ENCODE peak calls at places on chromosome 19, in five cellular contexts. F is endodermal cell, Y is PC-9, Z is right atrium auricular region, O is body of pancreas. Q is an unnamed sample.

GRCh38 chr19:45467115-45467455 is 711 bp upstream of the FOSB start:
- DNase-seq in Y (no peak), O (no peak), F (no peak), Z (no peak), Q (no peak)

GRCh38 chr19:1523412-1524205 is at the start of gene PLK5:
- DNase-seq in Y (no peak), F (peak; percentile 73), Z (no peak), O (no peak), Q (no peak)

GRCh38 chr19:18470153-18470552 is 32.2 kb upstream of the ISYNA1 start:
- DNase-seq in Y (no peak), Z (no peak), F (peak; percentile 91), O (no peak), Q (no peak)

GRCh38 chr19:51600940-51601575 is 29.1 kb downstream of the SIGLEC5 start:
- DNase-seq in F (no peak), Z (no peak), O (no peak), Y (no peak), Q (no peak)

GRCh38 chr19:36851898-36852297 is 1.2 kb downstream of the ZNF345 start:
- DNase-seq in F (no peak), Z (no peak), O (no peak), Y (no peak), Q (no peak)

GRCh38 chr19:12788682-12789097 is 2.6 kb upstream of the JUNB start:
- DNase-seq in Y (peak; percentile 80), Z (peak; percentile 88), F (peak; percentile 77), O (peak; percentile 89), Q (peak; percentile 69)

GRCh38 chr19:3648037-3648905 is 21.7 kb upstream of the CACTIN start:
- DNase-seq in Z (no peak), Y (no peak), F (no peak), O (no peak), Q (no peak)

GRCh38 chr19:33195711-33196347 is 1.7 kb downstream of the LRP3 start:
- DNase-seq in Z (no peak), Y (no peak), O (no peak), F (no peak), Q (no peak)

GRCh38 chr19:38642176-38642575 is 5.3 kb upstream of the ACTN4 start:
- DNase-seq in Y (no peak), O (no peak), F (peak; percentile 56), Z (no peak), Q (no peak)

GRCh38 chr19:18002347-18002850 is 5.6 kb upstream of the ARRDC2 start:
- DNase-seq in F (no peak), O (no peak), Y (no peak), Z (no peak), Q (peak; percentile 74)

GRCh38 chr19:30752876-30753275 is 380.7 kb downstream of the ZNF536 start:
- DNase-seq in Z (no peak), F (no peak), Y (no peak), O (no peak), Q (no peak)

GRCh38 chr19:47430041-47430802 is 10.9 kb upstream of the MEIS3 start:
- DNase-seq in Y (peak; percentile 34), F (peak; percentile 88), Z (no peak), O (peak; percentile 51), Q (peak; percentile 82)

GRCh38 chr19:6828698-6829633 is 56.5 kb downstream of the VAV1 start:
- DNase-seq in Y (peak; percentile 88), O (peak; percentile 7), F (peak; percentile 97), Z (no peak), Q (no peak)

GRCh38 chr19:36008336-36008978 is at the start of gene SYNE4:
- DNase-seq in F (peak; percentile 95), O (peak; percentile 83), Z (no peak), Y (peak; percentile 87), Q (peak; percentile 67)

GRCh38 chr19:4556574-4557185 is 2.8 kb downstream of the SEMA6B start:
- DNase-seq in F (peak; percentile 96), Z (no peak), Y (no peak), O (no peak), Q (no peak)

GRCh38 chr19:16406356-16406755 is 65.4 kb downstream of the EPS15L1 start:
- DNase-seq in F (no peak), Z (no peak), Y (no peak), O (no peak), Q (no peak)

GRCh38 chr19:39145180-39145953 is 19.8 kb downstream of the PAK4 start:
- DNase-seq in O (peak; percentile 63), F (no peak), Y (no peak), Z (no peak), Q (no peak)

GRCh38 chr19:22634450-22634827 is 315 bp downstream of the ZNF492 start:
- DNase-seq in O (no peak), Y (no peak), F (no peak), Z (no peak), Q (no peak)

DNA sequence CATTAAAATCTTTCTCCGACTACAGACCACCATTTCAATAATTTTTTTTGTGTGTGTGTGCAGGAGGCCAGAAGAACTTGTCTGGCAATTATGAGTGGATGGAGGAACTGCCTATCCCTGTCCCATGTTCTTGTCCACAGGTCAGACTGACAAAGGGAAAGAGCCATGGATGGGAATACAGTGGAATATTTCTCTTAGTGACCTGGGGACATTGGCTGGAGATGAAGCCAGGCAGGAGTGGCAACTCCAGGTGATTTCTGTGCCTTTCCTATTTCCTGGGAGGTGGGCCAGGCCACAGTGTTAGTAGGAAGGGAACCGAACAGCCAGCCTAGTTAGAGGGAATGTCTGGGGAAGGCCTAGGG is 3.7 kb downstream of the PSG9 start:
- DNase-seq in Y (peak; percentile 49), Z (no peak), F (no peak), O (no peak), Q (no peak)
- H3K27ac ChIP-seq in Y (peak overlapping the region; percentile 99), Z (no peak overlapping the region), F (no peak overlapping the region), O (no peak overlapping the region), Q (no peak overlapping the region)

DNA sequence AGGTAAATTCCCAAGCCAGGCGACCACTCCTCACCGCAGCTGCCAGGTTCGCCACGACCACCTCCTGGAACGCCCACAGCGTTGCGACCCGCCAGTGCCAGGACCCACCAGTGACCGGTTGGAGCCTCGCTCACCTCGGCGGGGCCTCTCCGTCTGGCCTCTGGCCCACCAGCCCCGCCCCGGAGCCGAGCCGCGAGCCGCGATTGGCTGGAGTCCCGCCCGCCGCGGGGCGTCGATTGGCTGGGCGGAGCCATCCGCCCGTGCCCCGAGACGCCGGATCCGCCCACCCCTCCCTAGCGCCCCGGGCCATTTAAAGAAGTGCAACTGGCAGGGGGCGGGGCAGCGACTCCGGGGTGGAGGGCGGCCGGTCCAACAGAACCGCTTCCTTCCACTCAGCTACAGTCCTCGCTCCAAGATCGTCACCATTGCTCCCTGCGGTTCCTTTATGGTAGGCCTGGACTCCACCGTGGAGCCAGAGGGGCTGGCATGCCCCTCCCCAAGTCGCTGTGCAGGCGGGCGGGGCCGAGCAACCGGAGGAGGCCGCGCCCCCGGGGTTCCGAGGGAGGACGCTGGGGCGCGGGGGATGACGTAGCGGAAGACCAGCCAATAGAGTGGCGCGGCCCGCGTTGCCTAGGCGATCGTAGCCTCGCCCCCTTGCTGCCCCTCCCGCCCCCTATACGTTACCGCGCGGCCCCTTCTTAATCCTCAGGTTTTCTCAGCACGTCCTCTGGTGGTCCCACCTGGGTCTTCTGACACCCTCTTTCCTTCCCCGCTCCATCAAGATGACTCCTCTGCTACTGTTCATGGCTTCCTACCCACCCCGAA is at the start of gene SERTAD3:
- DNase-seq in O (peak; percentile 99), Y (peak; percentile 98), F (peak; percentile 99), Z (peak; percentile 98), Q (peak; percentile 98)
- TF ChIP-seq CTCF in O (peak; percentile 14), Y (no peak), F (peak; percentile 45), Z (peak; percentile 47), Q (peak; percentile 13)

GRCh38 chr19:11166281-11167142 is 10.9 kb upstream of the SPC24 start:
- DNase-seq in O (no peak), F (no peak), Y (no peak), Z (peak; percentile 77), Q (no peak)
- H3K27ac ChIP-seq in O (no peak overlapping the region), F (no peak overlapping the region), Y (no peak overlapping the region), Z (peak overlapping the region; percentile 80), Q (peak overlapping the region; percentile 56)

DNA sequence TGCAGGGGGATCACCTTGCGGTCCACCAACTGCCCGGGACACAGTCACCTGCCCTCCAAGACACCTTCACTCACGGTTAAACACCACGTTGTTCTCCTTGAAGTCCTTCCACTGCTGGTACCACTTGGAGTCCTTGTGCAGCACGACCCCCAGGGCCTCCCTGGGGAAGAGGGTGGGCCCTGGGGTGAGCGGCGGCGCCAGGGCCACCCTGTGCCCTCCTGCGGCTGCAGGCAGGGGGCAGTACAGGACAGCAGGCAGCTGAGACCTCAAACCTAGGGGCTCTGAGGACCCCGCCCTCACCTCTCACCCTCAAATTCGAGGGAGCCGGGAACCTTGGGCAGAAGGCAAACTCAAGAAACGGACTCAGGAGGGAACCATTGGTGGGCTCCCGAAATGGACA is 7.5 kb upstream of the CTXN1 start:
- DNase-seq in O (no peak), Z (no peak), F (no peak), Y (no peak), Q (no peak)
- TF ChIP-seq CTCF in O (no peak), Z (no peak), F (peak; percentile 70), Y (peak; percentile 60), Q (no peak)

GRCh38 chr19:14391156-14391821 is 10.0 kb downstream of the ADGRE5 start:
- DNase-seq in O (no peak), Z (no peak), F (no peak), Y (no peak), Q (no peak)
- H3K27ac ChIP-seq in O (no peak overlapping the region), Z (no peak overlapping the region), F (no peak overlapping the region), Y (no peak overlapping the region), Q (no peak overlapping the region)

DNA sequence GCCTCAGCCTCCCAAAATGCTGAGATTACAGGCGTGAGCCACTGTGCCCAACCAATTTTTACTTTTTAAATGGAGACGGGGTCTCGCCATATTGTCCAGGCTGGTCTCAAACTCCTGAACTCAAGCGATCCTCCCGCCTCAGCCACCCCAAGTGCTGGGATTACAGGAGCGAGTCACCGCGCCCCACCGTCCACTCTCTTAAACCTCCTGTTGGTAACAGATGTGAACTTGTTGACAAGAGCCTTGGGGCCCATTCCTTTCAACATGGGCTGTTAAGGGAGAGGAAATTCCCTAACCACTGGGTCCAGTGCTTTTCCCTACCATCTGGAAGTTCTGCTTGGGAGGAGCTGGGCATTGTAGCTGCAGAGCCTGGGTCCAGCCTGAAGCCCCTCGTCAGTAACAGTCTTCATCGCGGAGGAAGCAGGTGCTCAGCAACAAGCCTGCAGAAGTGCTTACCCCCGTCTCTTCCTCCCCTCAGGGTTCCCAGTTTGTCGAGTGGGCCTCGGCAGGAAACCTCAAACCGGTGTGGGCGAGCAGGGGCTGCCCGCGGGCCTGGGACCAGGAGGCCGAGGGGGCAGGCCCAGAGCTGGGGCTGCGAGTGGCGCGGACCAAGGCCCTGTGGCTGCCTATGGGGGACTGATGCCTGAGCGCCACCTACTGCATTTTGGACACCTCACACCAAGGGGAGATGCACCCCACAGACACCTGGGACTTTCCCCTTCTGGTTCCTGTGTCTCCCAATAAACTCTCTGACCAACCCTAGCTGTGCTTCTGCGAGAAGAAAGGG is 4.0 kb upstream of the FLT3LG start:
- DNase-seq in Y (no peak), O (no peak), F (no peak), Z (no peak), Q (no peak)
- TF ChIP-seq CTCF in Y (no peak), O (peak; percentile 22), F (peak; percentile 34), Z (no peak), Q (peak; percentile 60)

Q was measured in Peyer's patch.